ENCODE peak calls at places on chromosome 18, in ten cellular contexts. M, F, D, G, I, R, Q, Z, A and E are unnamed samples.

GRCh38 chr18:13823707-13824395 is at the start of gene MC5R:
- DNase-seq in M (peak), F (no peak), D (peak), G (peak), I (peak), R (peak), Q (peak), Z (peak), A (peak), E (no peak)

GRCh38 chr18:68397241-68398035 is 317.5 kb downstream of the TMX3 start:
- DNase-seq in M (no peak), F (no peak), D (no peak), G (no peak), I (no peak), R (no peak), Q (no peak), Z (no peak), A (no peak), E (no peak)

GRCh38 chr18:6010284-6010683 is 115.0 kb upstream of the TMEM200C start:
- DNase-seq in M (no peak), F (no peak), D (no peak), G (no peak), I (no peak), R (no peak), Q (no peak), Z (no peak), A (no peak), E (no peak)

GRCh38 chr18:2572144-2572682 is 856 bp downstream of the NDC80 start:
- DNase-seq in M (no peak), F (no peak), D (no peak), G (no peak), I (no peak), R (no peak), Q (peak), Z (no peak), A (no peak), E (no peak)

GRCh38 chr18:35641916-35642315 is 60.4 kb downstream of the GALNT1 start:
- DNase-seq in M (no peak), F (no peak), D (no peak), G (no peak), I (no peak), R (no peak), Q (no peak), Z (no peak), A (no peak), E (no peak)

GRCh38 chr18:67496469-67496868 is 20.1 kb downstream of the DSEL start:
- DNase-seq in M (no peak), F (no peak), D (no peak), G (no peak), I (no peak), R (no peak), Q (no peak), Z (no peak), A (no peak), E (no peak)

GRCh38 chr18:13216092-13216582 is 2.4 kb upstream of the LDLRAD4 start:
- DNase-seq in M (peak), F (peak), D (peak), G (peak), I (peak), R (peak), Q (peak), Z (no peak), A (peak), E (peak)

GRCh38 chr18:73663581-73663980 is 484.1 kb downstream of the FBXO15 start:
- DNase-seq in M (no peak), F (no peak), D (no peak), G (no peak), I (no peak), R (no peak), Q (no peak), Z (no peak), A (no peak), E (no peak)

GRCh38 chr18:55779711-55780590 is 192.0 kb upstream of the TCF4 start:
- DNase-seq in M (peak), F (no peak), D (no peak), G (peak), I (peak), R (peak), Q (no peak), Z (no peak), A (no peak), E (no peak)

GRCh38 chr18:415627-416612 is 84.6 kb downstream of the COLEC12 start:
- DNase-seq in M (no peak), F (peak), D (no peak), G (no peak), I (no peak), R (no peak), Q (peak), Z (no peak), A (no peak), E (no peak)

GRCh38 chr18:9684901-9685738 is 23.0 kb upstream of the RAB31 start:
- DNase-seq in M (no peak), F (peak), D (no peak), G (no peak), I (no peak), R (peak), Q (no peak), Z (no peak), A (no peak), E (no peak)

GRCh38 chr18:44887227-44887631 is 206.5 kb downstream of the SETBP1 start:
- DNase-seq in M (no peak), F (peak), D (no peak), G (no peak), I (no peak), R (peak), Q (peak), Z (no peak), A (no peak), E (no peak)